ENCODE peak calls at places on chromosomes 12 and 14, in five cellular contexts. One of them, this sample, is unnamed.

GRCh38 chr14:104441275-104442106 is 138.1 kb upstream of the C14orf180 start:
- DNase-seq in CD8-positive, alpha-beta memory T cell: no peak
- DNase-seq in cardiac muscle cell: no peak
- DNase-seq in PC-3: no peak
- DNase-seq in spleen: peak; percentile 60
- DNase-seq in this sample: peak; percentile 3

GRCh38 chr12:22256634-22257033 is 77.9 kb downstream of the ST8SIA1 start:
- DNase-seq in PC-3: no peak
- DNase-seq in spleen: no peak
- DNase-seq in CD8-positive, alpha-beta memory T cell: no peak
- DNase-seq in cardiac muscle cell: no peak
- DNase-seq in this sample: no peak

GRCh38 chr12:13980548-13981295 is 680 bp downstream of the GRIN2B start:
- DNase-seq in PC-3: no peak
- DNase-seq in cardiac muscle cell: peak; percentile 31
- DNase-seq in spleen: no peak
- DNase-seq in CD8-positive, alpha-beta memory T cell: no peak
- DNase-seq in this sample: no peak

GRCh38 chr14:51472881-51473280 is 178.8 kb upstream of the FRMD6 start:
- DNase-seq in cardiac muscle cell: no peak
- DNase-seq in CD8-positive, alpha-beta memory T cell: no peak
- DNase-seq in PC-3: no peak
- DNase-seq in spleen: no peak
- DNase-seq in this sample: no peak

GRCh38 chr14:38201137-38201828 is 6.4 kb upstream of the SSTR1 start:
- DNase-seq in spleen: no peak
- DNase-seq in CD8-positive, alpha-beta memory T cell: no peak
- DNase-seq in cardiac muscle cell: no peak
- DNase-seq in PC-3: peak; percentile 81
- DNase-seq in this sample: no peak

GRCh38 chr14:68248481-68249255 is 429.1 kb downstream of the RAD51B start:
- DNase-seq in spleen: peak; percentile 79
- DNase-seq in cardiac muscle cell: peak; percentile 71
- DNase-seq in CD8-positive, alpha-beta memory T cell: peak; percentile 57
- DNase-seq in PC-3: peak; percentile 71
- DNase-seq in this sample: no peak

GRCh38 chr14:77000340-77001235 is 27.9 kb downstream of the IRF2BPL start:
- DNase-seq in cardiac muscle cell: peak; percentile 76
- DNase-seq in CD8-positive, alpha-beta memory T cell: no peak
- DNase-seq in PC-3: no peak
- DNase-seq in spleen: no peak
- DNase-seq in this sample: no peak

GRCh38 chr12:49942512-49942893 is 8.0 kb upstream of the AQP2 start:
- DNase-seq in cardiac muscle cell: no peak
- DNase-seq in PC-3: no peak
- DNase-seq in CD8-positive, alpha-beta memory T cell: no peak
- DNase-seq in spleen: no peak
- DNase-seq in this sample: no peak

GRCh38 chr12:3034067-3034750 is 43.0 kb upstream of the TSPAN9 start:
- DNase-seq in spleen: no peak
- DNase-seq in cardiac muscle cell: peak; percentile 88
- DNase-seq in PC-3: peak; percentile 59
- DNase-seq in CD8-positive, alpha-beta memory T cell: no peak
- DNase-seq in this sample: peak; percentile 31

GRCh38 chr12:6556857-6557256 is 1.0 kb upstream of the IFFO1 start:
- DNase-seq in cardiac muscle cell: no peak
- DNase-seq in CD8-positive, alpha-beta memory T cell: no peak
- DNase-seq in spleen: no peak
- DNase-seq in PC-3: no peak
- DNase-seq in this sample: no peak

GRCh38 chr12:16602412-16602811 is 3.5 kb downstream of the LMO3 start:
- DNase-seq in PC-3: no peak
- DNase-seq in spleen: no peak
- DNase-seq in CD8-positive, alpha-beta memory T cell: no peak
- DNase-seq in cardiac muscle cell: peak; percentile 10
- DNase-seq in this sample: no peak

GRCh38 chr12:105076098-105076497 is 8.2 kb downstream of the ALDH1L2 start:
- DNase-seq in spleen: no peak
- DNase-seq in cardiac muscle cell: no peak
- DNase-seq in CD8-positive, alpha-beta memory T cell: no peak
- DNase-seq in PC-3: peak; percentile 25
- DNase-seq in this sample: no peak

GRCh38 chr14:65838565-65838964 is 426.0 kb downstream of the FUT8 start:
- DNase-seq in CD8-positive, alpha-beta memory T cell: no peak
- DNase-seq in spleen: no peak
- DNase-seq in cardiac muscle cell: no peak
- DNase-seq in PC-3: no peak
- DNase-seq in this sample: no peak

GRCh38 chr14:68676511-68676943 is 116.3 kb downstream of the ZFP36L1 start:
- DNase-seq in spleen: no peak
- DNase-seq in CD8-positive, alpha-beta memory T cell: no peak
- DNase-seq in PC-3: no peak
- DNase-seq in cardiac muscle cell: no peak
- DNase-seq in this sample: no peak

GRCh38 chr14:89185919-89186849 is 230.8 kb downstream of the FOXN3 start:
- DNase-seq in CD8-positive, alpha-beta memory T cell: no peak
- DNase-seq in cardiac muscle cell: peak; percentile 41
- DNase-seq in PC-3: peak; percentile 97
- DNase-seq in spleen: no peak
- DNase-seq in this sample: no peak

GRCh38 chr14:22872833-22873520 is 1.4 kb downstream of the LRP10 start:
- DNase-seq in CD8-positive, alpha-beta memory T cell: no peak
- DNase-seq in PC-3: no peak
- DNase-seq in cardiac muscle cell: no peak
- DNase-seq in spleen: no peak
- DNase-seq in this sample: no peak

GRCh38 chr12:29754235-29755189 is 29.2 kb downstream of the TMTC1 start:
- DNase-seq in spleen: no peak
- DNase-seq in PC-3: no peak
- DNase-seq in cardiac muscle cell: no peak
- DNase-seq in CD8-positive, alpha-beta memory T cell: no peak
- DNase-seq in this sample: no peak

GRCh38 chr14:101836131-101836530 is 74.6 kb downstream of the PPP2R5C start:
- DNase-seq in PC-3: no peak
- DNase-seq in CD8-positive, alpha-beta memory T cell: no peak
- DNase-seq in spleen: no peak
- DNase-seq in cardiac muscle cell: no peak
- DNase-seq in this sample: no peak

GRCh38 chr12:107042801-107043200 is 50.5 kb downstream of the CRY1 start:
- DNase-seq in cardiac muscle cell: no peak
- DNase-seq in CD8-positive, alpha-beta memory T cell: no peak
- DNase-seq in spleen: no peak
- DNase-seq in PC-3: no peak
- DNase-seq in this sample: no peak

GRCh38 chr14:66074546-66074945 is 411.6 kb upstream of the CCDC196 start:
- DNase-seq in PC-3: no peak
- DNase-seq in spleen: no peak
- DNase-seq in CD8-positive, alpha-beta memory T cell: no peak
- DNase-seq in cardiac muscle cell: no peak
- DNase-seq in this sample: no peak

GRCh38 chr12:67433393-67434175 is 164.4 kb downstream of the CAND1 start:
- DNase-seq in spleen: no peak
- DNase-seq in CD8-positive, alpha-beta memory T cell: no peak
- DNase-seq in cardiac muscle cell: no peak
- DNase-seq in PC-3: peak; percentile 45
- DNase-seq in this sample: no peak

GRCh38 chr12:6871052-6871957 is 1.8 kb downstream of the SPSB2 start:
- DNase-seq in spleen: peak; percentile 80
- DNase-seq in cardiac muscle cell: no peak
- DNase-seq in PC-3: peak; percentile 69
- DNase-seq in CD8-positive, alpha-beta memory T cell: no peak
- DNase-seq in this sample: no peak

GRCh38 chr12:104063712-104064030 is 660 bp upstream of the HCFC2 start:
- DNase-seq in PC-3: no peak
- DNase-seq in spleen: no peak
- DNase-seq in cardiac muscle cell: no peak
- DNase-seq in CD8-positive, alpha-beta memory T cell: no peak
- DNase-seq in this sample: peak; percentile 22

GRCh38 chr12:9636150-9636549 is 28.4 kb upstream of the KLRB1 start:
- DNase-seq in PC-3: no peak
- DNase-seq in cardiac muscle cell: no peak
- DNase-seq in spleen: no peak
- DNase-seq in CD8-positive, alpha-beta memory T cell: no peak
- DNase-seq in this sample: no peak

GRCh38 chr14:61099221-61099835 is 118.3 kb downstream of the SLC38A6 start:
- DNase-seq in CD8-positive, alpha-beta memory T cell: no peak
- DNase-seq in PC-3: no peak
- DNase-seq in spleen: no peak
- DNase-seq in cardiac muscle cell: no peak
- DNase-seq in this sample: no peak

GRCh38 chr12:94187351-94187750 is 39.0 kb downstream of the PLXNC1 start:
- DNase-seq in cardiac muscle cell: no peak
- DNase-seq in CD8-positive, alpha-beta memory T cell: no peak
- DNase-seq in spleen: no peak
- DNase-seq in PC-3: no peak
- DNase-seq in this sample: no peak

GRCh38 chr12:85274076-85274415 is 6.0 kb upstream of the ALX1 start:
- DNase-seq in CD8-positive, alpha-beta memory T cell: no peak
- DNase-seq in cardiac muscle cell: no peak
- DNase-seq in PC-3: no peak
- DNase-seq in spleen: no peak
- DNase-seq in this sample: no peak

GRCh38 chr14:35367056-35367372 is 37.5 kb downstream of the NFKBIA start:
- DNase-seq in PC-3: no peak
- DNase-seq in CD8-positive, alpha-beta memory T cell: no peak
- DNase-seq in spleen: no peak
- DNase-seq in cardiac muscle cell: no peak
- DNase-seq in this sample: no peak

GRCh38 chr12:15996254-15996653 is 85.1 kb downstream of the DERA start:
- DNase-seq in cardiac muscle cell: peak; percentile 37
- DNase-seq in CD8-positive, alpha-beta memory T cell: no peak
- DNase-seq in spleen: no peak
- DNase-seq in PC-3: peak; percentile 7
- DNase-seq in this sample: no peak

GRCh38 chr12:450438-450837 is 9.3 kb upstream of the B4GALNT3 start:
- DNase-seq in spleen: no peak
- DNase-seq in cardiac muscle cell: peak; percentile 57
- DNase-seq in CD8-positive, alpha-beta memory T cell: no peak
- DNase-seq in PC-3: no peak
- DNase-seq in this sample: no peak

GRCh38 chr14:76349993-76350392 is 25.9 kb upstream of the ESRRB start:
- DNase-seq in CD8-positive, alpha-beta memory T cell: no peak
- DNase-seq in cardiac muscle cell: no peak
- DNase-seq in spleen: no peak
- DNase-seq in PC-3: no peak
- DNase-seq in this sample: no peak

GRCh38 chr12:38160318-38161122 is 156.1 kb upstream of the ALG10B start:
- DNase-seq in CD8-positive, alpha-beta memory T cell: no peak
- DNase-seq in PC-3: no peak
- DNase-seq in cardiac muscle cell: no peak
- DNase-seq in spleen: peak; percentile 69
- DNase-seq in this sample: no peak

GRCh38 chr12:24407884-24408283 is 458.4 kb upstream of the SOX5 start:
- DNase-seq in spleen: no peak
- DNase-seq in PC-3: no peak
- DNase-seq in cardiac muscle cell: no peak
- DNase-seq in CD8-positive, alpha-beta memory T cell: no peak
- DNase-seq in this sample: no peak

GRCh38 chr14:67268456-67269115 is 27.4 kb downstream of the PALS1 start:
- DNase-seq in cardiac muscle cell: peak; percentile 38
- DNase-seq in CD8-positive, alpha-beta memory T cell: no peak
- DNase-seq in spleen: no peak
- DNase-seq in PC-3: no peak
- DNase-seq in this sample: no peak

GRCh38 chr12:3282271-3282670 is 205.1 kb downstream of the TSPAN9 start:
- DNase-seq in spleen: no peak
- DNase-seq in PC-3: no peak
- DNase-seq in cardiac muscle cell: no peak
- DNase-seq in CD8-positive, alpha-beta memory T cell: no peak
- DNase-seq in this sample: no peak

GRCh38 chr12:132926417-132926833 is 29.7 kb downstream of the ZNF605 start:
- DNase-seq in cardiac muscle cell: no peak
- DNase-seq in CD8-positive, alpha-beta memory T cell: no peak
- DNase-seq in PC-3: no peak
- DNase-seq in spleen: no peak
- DNase-seq in this sample: no peak
- H3K9me3 ChIP-seq in cardiac muscle cell: peaks cover 29% of the 10 kb centered on the region
- H3K9me3 ChIP-seq in CD8-positive, alpha-beta memory T cell: peaks cover 73% of the 10 kb centered on the region
- H3K9me3 ChIP-seq in PC-3: peaks cover 90% of the 10 kb centered on the region
- H3K9me3 ChIP-seq in spleen: peaks cover 100% of the 10 kb centered on the region
- H3K9me3 ChIP-seq in this sample: peaks cover 100% of the 10 kb centered on the region

GRCh38 chr12:128682542-128683315 is 141.0 kb downstream of the SLC15A4 start:
- DNase-seq in PC-3: no peak
- DNase-seq in cardiac muscle cell: no peak
- DNase-seq in spleen: no peak
- DNase-seq in CD8-positive, alpha-beta memory T cell: no peak
- DNase-seq in this sample: no peak

GRCh38 chr12:128675576-128675975 is 148.2 kb downstream of the SLC15A4 start:
- DNase-seq in cardiac muscle cell: no peak
- DNase-seq in PC-3: no peak
- DNase-seq in CD8-positive, alpha-beta memory T cell: no peak
- DNase-seq in spleen: no peak
- DNase-seq in this sample: no peak

GRCh38 chr12:128685903-128686475 is 137.8 kb downstream of the SLC15A4 start:
- DNase-seq in spleen: no peak
- DNase-seq in CD8-positive, alpha-beta memory T cell: no peak
- DNase-seq in PC-3: no peak
- DNase-seq in cardiac muscle cell: no peak
- DNase-seq in this sample: no peak

GRCh38 chr12:128684357-128684756 is 139.4 kb downstream of the SLC15A4 start:
- DNase-seq in PC-3: no peak
- DNase-seq in spleen: no peak
- DNase-seq in CD8-positive, alpha-beta memory T cell: no peak
- DNase-seq in cardiac muscle cell: no peak
- DNase-seq in this sample: no peak

GRCh38 chr12:128680555-128680954 is 143.2 kb downstream of the SLC15A4 start:
- DNase-seq in cardiac muscle cell: no peak
- DNase-seq in spleen: no peak
- DNase-seq in PC-3: no peak
- DNase-seq in CD8-positive, alpha-beta memory T cell: no peak
- DNase-seq in this sample: no peak
- H3K9me3 ChIP-seq in cardiac muscle cell: no peaks in the 10 kb centered on the region
- H3K9me3 ChIP-seq in spleen: no peaks in the 10 kb centered on the region
- H3K9me3 ChIP-seq in PC-3: no peaks in the 10 kb centered on the region
- H3K9me3 ChIP-seq in CD8-positive, alpha-beta memory T cell: no peaks in the 10 kb centered on the region
- H3K9me3 ChIP-seq in this sample: peaks cover 17% of the 10 kb centered on the region

GRCh38 chr12:90281156-90281868 is 572.7 kb upstream of the ATP2B1 start:
- DNase-seq in spleen: no peak
- DNase-seq in PC-3: no peak
- DNase-seq in CD8-positive, alpha-beta memory T cell: no peak
- DNase-seq in cardiac muscle cell: no peak
- DNase-seq in this sample: no peak

GRCh38 chr12:90275088-90275487 is 566.5 kb upstream of the ATP2B1 start:
- DNase-seq in spleen: no peak
- DNase-seq in CD8-positive, alpha-beta memory T cell: no peak
- DNase-seq in cardiac muscle cell: no peak
- DNase-seq in PC-3: no peak
- DNase-seq in this sample: no peak

GRCh38 chr12:90280033-90280432 is 571.4 kb upstream of the ATP2B1 start:
- DNase-seq in spleen: no peak
- DNase-seq in CD8-positive, alpha-beta memory T cell: no peak
- DNase-seq in cardiac muscle cell: no peak
- DNase-seq in PC-3: peak; percentile 51
- DNase-seq in this sample: no peak

GRCh38 chr12:90280564-90281058 is 572.0 kb upstream of the ATP2B1 start:
- DNase-seq in CD8-positive, alpha-beta memory T cell: no peak
- DNase-seq in cardiac muscle cell: no peak
- DNase-seq in PC-3: no peak
- DNase-seq in spleen: no peak
- DNase-seq in this sample: no peak
- H3K9me3 ChIP-seq in CD8-positive, alpha-beta memory T cell: no peaks in the 10 kb centered on the region
- H3K9me3 ChIP-seq in cardiac muscle cell: no peaks in the 10 kb centered on the region
- H3K9me3 ChIP-seq in PC-3: peaks cover 7% of the 10 kb centered on the region
- H3K9me3 ChIP-seq in spleen: peaks cover 28% of the 10 kb centered on the region
- H3K9me3 ChIP-seq in this sample: no peaks in the 10 kb centered on the region

GRCh38 chr14:105941226-105942166 is 415.1 kb downstream of the TMEM121 start:
- DNase-seq in PC-3: no peak
- DNase-seq in cardiac muscle cell: no peak
- DNase-seq in spleen: no peak
- DNase-seq in CD8-positive, alpha-beta memory T cell: no peak
- DNase-seq in this sample: no peak
- H3K9me3 ChIP-seq in PC-3: peaks cover 6% of the 10 kb centered on the region
- H3K9me3 ChIP-seq in cardiac muscle cell: no peaks in the 10 kb centered on the region
- H3K9me3 ChIP-seq in spleen: peaks cover 29% of the 10 kb centered on the region
- H3K9me3 ChIP-seq in CD8-positive, alpha-beta memory T cell: peaks cover 7% of the 10 kb centered on the region
- H3K9me3 ChIP-seq in this sample: peaks cover 52% of the 10 kb centered on the region

This sample was measured in tibial nerve.